ENCODE peak calls at places on chromosome 2, in six cellular contexts. One of them, this sample, is unnamed.

GRCh38 chr2:202069189-202070050 is 3.6 kb upstream of the KIAA2012 start:
- DNase-seq in cardiac muscle cell: no peak
- DNase-seq in A172: no peak
- DNase-seq in neural crest cell: no peak
- DNase-seq in nephron progenitor cell: no peak
- DNase-seq in NCI-H1092: no peak
- DNase-seq in this sample: no peak

GRCh38 chr2:120064664-120065063 is 51.8 kb downstream of the EPB41L5 start:
- DNase-seq in cardiac muscle cell: no peak
- DNase-seq in A172: no peak
- DNase-seq in neural crest cell: no peak
- DNase-seq in nephron progenitor cell: no peak
- DNase-seq in NCI-H1092: no peak
- DNase-seq in this sample: peak

GRCh38 chr2:234881413-234882241 is 70.2 kb upstream of the SH3BP4 start:
- DNase-seq in cardiac muscle cell: peak
- DNase-seq in A172: peak
- DNase-seq in neural crest cell: peak
- DNase-seq in nephron progenitor cell: peak
- DNase-seq in NCI-H1092: no peak
- DNase-seq in this sample: peak

GRCh38 chr2:182897137-182897536 is 30.7 kb upstream of the FRZB start:
- DNase-seq in cardiac muscle cell: no peak
- DNase-seq in A172: no peak
- DNase-seq in neural crest cell: no peak
- DNase-seq in nephron progenitor cell: no peak
- DNase-seq in NCI-H1092: no peak
- DNase-seq in this sample: peak

GRCh38 chr2:139031722-139032121 is 251.5 kb upstream of the NXPH2 start:
- DNase-seq in cardiac muscle cell: no peak
- DNase-seq in A172: no peak
- DNase-seq in neural crest cell: no peak
- DNase-seq in nephron progenitor cell: no peak
- DNase-seq in NCI-H1092: peak
- DNase-seq in this sample: no peak

GRCh38 chr2:208978966-208979365 is 444.9 kb upstream of the MAP2 start:
- DNase-seq in cardiac muscle cell: no peak
- DNase-seq in A172: no peak
- DNase-seq in neural crest cell: no peak
- DNase-seq in nephron progenitor cell: no peak
- DNase-seq in NCI-H1092: no peak
- DNase-seq in this sample: no peak

GRCh38 chr2:74457129-74457548 is 1.1 kb upstream of the WBP1 start:
- DNase-seq in cardiac muscle cell: no peak
- DNase-seq in A172: no peak
- DNase-seq in neural crest cell: no peak
- DNase-seq in nephron progenitor cell: no peak
- DNase-seq in NCI-H1092: peak
- DNase-seq in this sample: peak

GRCh38 chr2:3807853-3808252 is 104.5 kb downstream of the DCDC2C start:
- DNase-seq in cardiac muscle cell: no peak
- DNase-seq in A172: peak
- DNase-seq in neural crest cell: no peak
- DNase-seq in nephron progenitor cell: no peak
- DNase-seq in NCI-H1092: no peak
- DNase-seq in this sample: peak

GRCh38 chr2:19685713-19686112 is 216.1 kb downstream of the TTC32 start:
- DNase-seq in cardiac muscle cell: no peak
- DNase-seq in A172: no peak
- DNase-seq in neural crest cell: no peak
- DNase-seq in nephron progenitor cell: no peak
- DNase-seq in NCI-H1092: no peak
- DNase-seq in this sample: no peak

GRCh38 chr2:42906115-42906556 is 113.8 kb upstream of the HAAO start:
- DNase-seq in cardiac muscle cell: no peak
- DNase-seq in A172: no peak
- DNase-seq in neural crest cell: no peak
- DNase-seq in nephron progenitor cell: no peak
- DNase-seq in NCI-H1092: no peak
- DNase-seq in this sample: no peak

GRCh38 chr2:225006730-225007129 is 35.5 kb downstream of the DOCK10 start:
- DNase-seq in cardiac muscle cell: no peak
- DNase-seq in A172: peak
- DNase-seq in neural crest cell: no peak
- DNase-seq in nephron progenitor cell: no peak
- DNase-seq in NCI-H1092: no peak
- DNase-seq in this sample: no peak

GRCh38 chr2:216829533-216829932 is 30.3 kb downstream of the TNP1 start:
- DNase-seq in cardiac muscle cell: peak
- DNase-seq in A172: peak
- DNase-seq in neural crest cell: no peak
- DNase-seq in nephron progenitor cell: no peak
- DNase-seq in NCI-H1092: peak
- DNase-seq in this sample: peak

GRCh38 chr2:101827246-101827645 is 129.7 kb downstream of the MAP4K4 start:
- DNase-seq in cardiac muscle cell: no peak
- DNase-seq in A172: peak
- DNase-seq in neural crest cell: no peak
- DNase-seq in nephron progenitor cell: no peak
- DNase-seq in NCI-H1092: no peak
- DNase-seq in this sample: peak

GRCh38 chr2:64283641-64284371 is 139.6 kb upstream of the PELI1 start:
- DNase-seq in cardiac muscle cell: no peak
- DNase-seq in A172: no peak
- DNase-seq in neural crest cell: no peak
- DNase-seq in nephron progenitor cell: no peak
- DNase-seq in NCI-H1092: no peak
- DNase-seq in this sample: no peak

GRCh38 chr2:207042155-207042554 is 102.8 kb downstream of the CPO start:
- DNase-seq in cardiac muscle cell: no peak
- DNase-seq in A172: peak
- DNase-seq in neural crest cell: no peak
- DNase-seq in nephron progenitor cell: no peak
- DNase-seq in NCI-H1092: no peak
- DNase-seq in this sample: peak

GRCh38 chr2:172931923-172932520 is 143.6 kb upstream of the MAP3K20 start:
- DNase-seq in cardiac muscle cell: peak
- DNase-seq in A172: peak
- DNase-seq in neural crest cell: peak
- DNase-seq in nephron progenitor cell: peak
- DNase-seq in NCI-H1092: peak
- DNase-seq in this sample: peak

GRCh38 chr2:25215948-25216679 is 47.7 kb upstream of the POMC start:
- DNase-seq in cardiac muscle cell: peak
- DNase-seq in A172: no peak
- DNase-seq in neural crest cell: peak
- DNase-seq in nephron progenitor cell: peak
- DNase-seq in NCI-H1092: no peak
- DNase-seq in this sample: no peak

GRCh38 chr2:55223958-55224760 is 7.9 kb downstream of the CLHC1 start:
- DNase-seq in cardiac muscle cell: no peak
- DNase-seq in A172: no peak
- DNase-seq in neural crest cell: no peak
- DNase-seq in nephron progenitor cell: no peak
- DNase-seq in NCI-H1092: no peak
- DNase-seq in this sample: no peak

GRCh38 chr2:28868611-28869010 is 1.5 kb downstream of the TRMT61B start:
- DNase-seq in cardiac muscle cell: no peak
- DNase-seq in A172: no peak
- DNase-seq in neural crest cell: no peak
- DNase-seq in nephron progenitor cell: peak
- DNase-seq in NCI-H1092: no peak
- DNase-seq in this sample: no peak

GRCh38 chr2:130341562-130342019 is 1.1 kb upstream of the IMP4 start:
- DNase-seq in cardiac muscle cell: no peak
- DNase-seq in A172: no peak
- DNase-seq in neural crest cell: no peak
- DNase-seq in nephron progenitor cell: no peak
- DNase-seq in NCI-H1092: no peak
- DNase-seq in this sample: no peak

GRCh38 chr2:222982909-222983265 is 69.1 kb upstream of the KCNE4 start:
- DNase-seq in cardiac muscle cell: no peak
- DNase-seq in A172: no peak
- DNase-seq in neural crest cell: no peak
- DNase-seq in nephron progenitor cell: no peak
- DNase-seq in NCI-H1092: no peak
- DNase-seq in this sample: no peak

GRCh38 chr2:35501076-35501475 is 854.5 kb upstream of the CRIM1 start:
- DNase-seq in cardiac muscle cell: no peak
- DNase-seq in A172: peak
- DNase-seq in neural crest cell: no peak
- DNase-seq in nephron progenitor cell: no peak
- DNase-seq in NCI-H1092: no peak
- DNase-seq in this sample: no peak

GRCh38 chr2:98691307-98691706 is 39.6 kb downstream of the MGAT4A start:
- DNase-seq in cardiac muscle cell: no peak
- DNase-seq in A172: peak
- DNase-seq in neural crest cell: no peak
- DNase-seq in nephron progenitor cell: no peak
- DNase-seq in NCI-H1092: no peak
- DNase-seq in this sample: no peak

GRCh38 chr2:226080323-226080722 is 680.8 kb downstream of the NYAP2 start:
- DNase-seq in cardiac muscle cell: no peak
- DNase-seq in A172: no peak
- DNase-seq in neural crest cell: no peak
- DNase-seq in nephron progenitor cell: no peak
- DNase-seq in NCI-H1092: no peak
- DNase-seq in this sample: peak

GRCh38 chr2:240233891-240234502 is 93.5 kb upstream of the OTOS start:
- DNase-seq in cardiac muscle cell: no peak
- DNase-seq in A172: no peak
- DNase-seq in neural crest cell: no peak
- DNase-seq in nephron progenitor cell: no peak
- DNase-seq in NCI-H1092: no peak
- DNase-seq in this sample: no peak

GRCh38 chr2:186576614-186577013 is 13.2 kb upstream of the ITGAV start:
- DNase-seq in cardiac muscle cell: no peak
- DNase-seq in A172: no peak
- DNase-seq in neural crest cell: no peak
- DNase-seq in nephron progenitor cell: no peak
- DNase-seq in NCI-H1092: no peak
- DNase-seq in this sample: peak

GRCh38 chr2:45895477-45895876 is 244.0 kb downstream of the PRKCE start:
- DNase-seq in cardiac muscle cell: no peak
- DNase-seq in A172: no peak
- DNase-seq in neural crest cell: no peak
- DNase-seq in nephron progenitor cell: no peak
- DNase-seq in NCI-H1092: no peak
- DNase-seq in this sample: peak

GRCh38 chr2:17672583-17673317 is 80.9 kb downstream of the SMC6 start:
- DNase-seq in cardiac muscle cell: no peak
- DNase-seq in A172: peak
- DNase-seq in neural crest cell: no peak
- DNase-seq in nephron progenitor cell: no peak
- DNase-seq in NCI-H1092: no peak
- DNase-seq in this sample: peak

GRCh38 chr2:101850450-101850849 is 141.3 kb upstream of the IL1R2 start:
- DNase-seq in cardiac muscle cell: no peak
- DNase-seq in A172: no peak
- DNase-seq in neural crest cell: no peak
- DNase-seq in nephron progenitor cell: no peak
- DNase-seq in NCI-H1092: no peak
- DNase-seq in this sample: no peak

GRCh38 chr2:138726681-138727080 is 53.5 kb downstream of the NXPH2 start:
- DNase-seq in cardiac muscle cell: no peak
- DNase-seq in A172: no peak
- DNase-seq in neural crest cell: no peak
- DNase-seq in nephron progenitor cell: no peak
- DNase-seq in NCI-H1092: no peak
- DNase-seq in this sample: no peak

GRCh38 chr2:74856004-74856578 is 22.2 kb downstream of the HK2 start:
- DNase-seq in cardiac muscle cell: peak
- DNase-seq in A172: no peak
- DNase-seq in neural crest cell: no peak
- DNase-seq in nephron progenitor cell: no peak
- DNase-seq in NCI-H1092: no peak
- DNase-seq in this sample: no peak

GRCh38 chr2:144924827-144925226 is 404.9 kb upstream of the ZEB2 start:
- DNase-seq in cardiac muscle cell: no peak
- DNase-seq in A172: no peak
- DNase-seq in neural crest cell: no peak
- DNase-seq in nephron progenitor cell: no peak
- DNase-seq in NCI-H1092: no peak
- DNase-seq in this sample: no peak

GRCh38 chr2:102027036-102027702 is 35.4 kb downstream of the IL1R2 start:
- DNase-seq in cardiac muscle cell: no peak
- DNase-seq in A172: peak
- DNase-seq in neural crest cell: no peak
- DNase-seq in nephron progenitor cell: no peak
- DNase-seq in NCI-H1092: no peak
- DNase-seq in this sample: peak

GRCh38 chr2:30293303-30293912 is 62.1 kb downstream of the LBH start:
- DNase-seq in cardiac muscle cell: peak
- DNase-seq in A172: peak
- DNase-seq in neural crest cell: no peak
- DNase-seq in nephron progenitor cell: no peak
- DNase-seq in NCI-H1092: no peak
- DNase-seq in this sample: peak

GRCh38 chr2:207224814-207225482 is 59.2 kb upstream of the KLF7 start:
- DNase-seq in cardiac muscle cell: no peak
- DNase-seq in A172: no peak
- DNase-seq in neural crest cell: no peak
- DNase-seq in nephron progenitor cell: no peak
- DNase-seq in NCI-H1092: no peak
- DNase-seq in this sample: no peak

GRCh38 chr2:9170458-9171130 is 36.0 kb upstream of the ASAP2 start:
- DNase-seq in cardiac muscle cell: no peak
- DNase-seq in A172: no peak
- DNase-seq in neural crest cell: no peak
- DNase-seq in nephron progenitor cell: no peak
- DNase-seq in NCI-H1092: no peak
- DNase-seq in this sample: no peak

GRCh38 chr2:217415316-217415715 is 555.5 kb upstream of the TNP1 start:
- DNase-seq in cardiac muscle cell: no peak
- DNase-seq in A172: no peak
- DNase-seq in neural crest cell: no peak
- DNase-seq in nephron progenitor cell: no peak
- DNase-seq in NCI-H1092: no peak
- DNase-seq in this sample: no peak